ENCODE peak calls at places on chromosome 12, in seven cellular contexts. J is astrocyte, L is GM23338, Z is K562, O is fibroblast of lung, P is endothelial cell of umbilical vein, S is IMR-90. T is an unnamed sample.
A peak's percentile ranks its signal among the peaks of the same experiment; 100 is the strongest.

GRCh38 chr12:26143291-26143690 is 18.5 kb upstream of the BHLHE41 start:
- DNase-seq in L (no peak), O (no peak), J (no peak), P (no peak), S (no peak), Z (no peak), T (no peak)

GRCh38 chr12:53849113-53849512 is 89.5 kb upstream of the HOXC13 start:
- DNase-seq in P (no peak), Z (no peak), J (no peak), S (no peak), O (no peak), L (no peak), T (no peak)

GRCh38 chr12:67759829-67760228 is 111.3 kb downstream of the DYRK2 start:
- DNase-seq in S (no peak), J (no peak), L (no peak), O (no peak), P (no peak), Z (no peak), T (no peak)

GRCh38 chr12:31591308-31591901 is 469 bp upstream of the DENND5B start:
- DNase-seq in S (no peak), Z (peak; percentile 29), P (peak; percentile 58), O (peak; percentile 24), L (peak; percentile 32), J (no peak), T (peak; percentile 59)

GRCh38 chr12:107352347-107353081 is 259.2 kb upstream of the CRY1 start:
- DNase-seq in Z (no peak), L (no peak), S (no peak), O (no peak), J (no peak), P (peak; percentile 28), T (no peak)

GRCh38 chr12:89390802-89391673 is 38.7 kb upstream of the DUSP6 start:
- DNase-seq in O (peak; percentile 88), L (no peak), S (peak; percentile 90), Z (peak; percentile 78), P (peak; percentile 62), J (peak; percentile 85), T (no peak)

GRCh38 chr12:7907009-7907408 is 29.0 kb downstream of the SLC2A3 start:
- DNase-seq in O (peak; percentile 62), L (peak; percentile 85), S (peak; percentile 61), P (peak; percentile 75), J (peak; percentile 31), Z (peak; percentile 74), T (peak; percentile 14)

GRCh38 chr12:123164222-123164621 is 13.3 kb upstream of the PITPNM2 start:
- DNase-seq in O (no peak), P (no peak), J (no peak), L (no peak), S (no peak), Z (no peak), T (no peak)

GRCh38 chr12:91877022-91877421 is 268.6 kb downstream of the BTG1 start:
- DNase-seq in Z (no peak), S (peak; percentile 40), O (peak; percentile 16), P (peak; percentile 87), L (no peak), J (peak; percentile 18), T (peak; percentile 20)

GRCh38 chr12:57891639-57892228 is 45.2 kb upstream of the CTDSP2 start:
- DNase-seq in O (no peak), Z (no peak), L (no peak), J (no peak), S (no peak), P (no peak), T (no peak)

GRCh38 chr12:98725481-98726247 is 80.6 kb downstream of the APAF1 start:
- DNase-seq in J (peak; percentile 75), L (peak; percentile 75), Z (peak; percentile 54), P (peak; percentile 51), O (peak; percentile 83), S (peak; percentile 80), T (peak; percentile 56)

GRCh38 chr12:131213896-131214442 is 260.3 kb downstream of the ADGRD1 start:
- DNase-seq in O (no peak), J (no peak), P (no peak), Z (no peak), S (no peak), L (no peak), T (no peak)

GRCh38 chr12:2113501-2113912 is 60.7 kb downstream of the CACNA1C start:
- DNase-seq in P (no peak), O (no peak), Z (no peak), J (no peak), S (no peak), L (no peak), T (no peak)

GRCh38 chr12:94586589-94587259 is 63.6 kb downstream of the TMCC3 start:
- DNase-seq in J (peak; percentile 70), S (no peak), P (peak; percentile 95), Z (no peak), O (peak; percentile 76), L (no peak), T (no peak)

GRCh38 chr12:67892289-67892688 is 97.0 kb upstream of the IFNG-AS1 start:
- DNase-seq in Z (no peak), O (no peak), J (no peak), S (no peak), L (no peak), P (no peak), T (no peak)

GRCh38 chr12:106358410-106359241 is 1.1 kb downstream of the POLR3B start:
- DNase-seq in O (peak; percentile 80), J (peak; percentile 75), L (no peak), Z (peak; percentile 86), P (no peak), S (peak; percentile 82), T (peak; percentile 4)

GRCh38 chr12:52038447-52038846 is 12.8 kb upstream of the NR4A1 start:
- DNase-seq in O (no peak), P (peak; percentile 30), J (no peak), L (no peak), S (peak; percentile 48), Z (no peak), T (no peak)

GRCh38 chr12:386651-387050 is 2.5 kb downstream of the KDM5A start:
- DNase-seq in O (peak; percentile 73), P (peak; percentile 17), Z (no peak), S (peak; percentile 75), L (no peak), J (peak; percentile 63), T (no peak)

GRCh38 chr12:47686645-47687240 is 19.1 kb downstream of the RPAP3 start:
- DNase-seq in P (peak; percentile 54), Z (peak; percentile 33), J (peak; percentile 21), L (peak; percentile 49), O (peak; percentile 45), S (peak; percentile 67), T (peak; percentile 44)

GRCh38 chr12:2858334-2858733 is 1.5 kb upstream of the TEX52 start:
- DNase-seq in S (no peak), Z (no peak), J (no peak), O (no peak), P (no peak), L (no peak), T (no peak)

GRCh38 chr12:25830456-25830855 is 128.0 kb upstream of the RASSF8 start:
- DNase-seq in J (no peak), P (no peak), Z (no peak), S (no peak), O (peak; percentile 7), L (no peak), T (no peak)

GRCh38 chr12:5512585-5512970 is 80.7 kb downstream of the NTF3 start:
- DNase-seq in Z (no peak), L (no peak), P (no peak), S (no peak), O (no peak), J (no peak), T (no peak)

GRCh38 chr12:131332224-131332623 is 378.5 kb downstream of the ADGRD1 start:
- DNase-seq in J (no peak), P (no peak), Z (no peak), S (no peak), O (no peak), L (no peak), T (no peak)

GRCh38 chr12:98373019-98373554 is 142.3 kb upstream of the TMPO start:
- DNase-seq in P (peak; percentile 61), Z (peak; percentile 65), O (peak; percentile 41), L (peak; percentile 75), J (peak; percentile 25), S (peak; percentile 51), T (peak; percentile 73)

GRCh38 chr12:120651821-120652220 is 11.4 kb downstream of the CABP1 start:
- DNase-seq in O (no peak), P (no peak), S (peak; percentile 26), Z (no peak), J (no peak), L (peak; percentile 38), T (no peak)

GRCh38 chr12:31118831-31119530 is 45.3 kb downstream of the DDX11 start:
- DNase-seq in J (no peak), Z (peak; percentile 64), S (no peak), P (no peak), L (peak; percentile 92), O (no peak), T (peak; percentile 73)

GRCh38 chr12:76946451-76946850 is 67.6 kb upstream of the CSRP2 start:
- DNase-seq in Z (no peak), O (peak; percentile 41), J (peak; percentile 31), S (no peak), L (no peak), P (no peak), T (no peak)

GRCh38 chr12:22525426-22525825 is 18.9 kb downstream of the C2CD5 start:
- DNase-seq in J (peak; percentile 6), Z (no peak), O (peak; percentile 25), S (peak; percentile 50), L (no peak), P (peak; percentile 24), T (no peak)

GRCh38 chr12:2336409-2336829 is 283.6 kb downstream of the CACNA1C start:
- DNase-seq in O (peak; percentile 97), Z (peak; percentile 30), J (peak; percentile 96), L (no peak), P (peak; percentile 86), S (peak; percentile 97), T (no peak)

GRCh38 chr12:24561411-24561871 is 387.5 kb downstream of the BCAT1 start:
- DNase-seq in P (no peak), J (peak; percentile 53), Z (no peak), O (peak; percentile 71), S (peak; percentile 65), L (peak; percentile 76), T (no peak)
- H2AFZ ChIP-seq in P (peak overlapping the region; percentile 84), J (peak overlapping the region; percentile 92), Z (no peak overlapping the region), O (peak overlapping the region; percentile 67), S (peak overlapping the region; percentile 97), L (peak overlapping the region; percentile 92), T (no peak overlapping the region)

GRCh38 chr12:42485823-42486222 is 103.7 kb downstream of the PRICKLE1 start:
- DNase-seq in O (no peak), P (no peak), L (peak; percentile 85), J (no peak), S (no peak), Z (no peak), T (no peak)
- H3K4me2 ChIP-seq in O (no peak overlapping the region), P (peak overlapping the region; percentile 74), L (peak overlapping the region; percentile 84), J (no peak overlapping the region), S (no peak overlapping the region), Z (no peak overlapping the region), T (no peak overlapping the region)

DNA sequence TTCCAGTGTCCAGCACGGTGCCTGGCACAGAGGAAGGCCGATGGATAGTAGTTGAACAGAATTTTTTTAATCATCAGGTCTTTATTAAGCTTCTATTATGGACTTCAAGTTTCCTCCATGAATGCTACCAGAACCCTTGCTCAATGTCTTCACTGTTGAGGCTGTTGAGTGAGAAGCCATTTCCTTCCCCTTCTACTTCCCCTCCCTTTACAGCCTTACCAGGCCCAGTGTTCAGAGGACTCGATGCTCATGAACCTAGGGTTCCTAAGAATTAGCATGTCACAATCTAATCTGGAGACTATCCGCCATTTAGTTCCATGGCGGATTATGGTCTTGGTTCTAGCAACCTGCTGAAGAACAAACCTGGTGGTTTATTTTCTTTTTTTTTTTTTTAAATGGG is 17.7 kb downstream of the ETV6 start:
- DNase-seq in O (no peak), P (no peak), S (no peak), L (no peak), J (no peak), Z (no peak), T (no peak)
- H4K20me1 ChIP-seq in O (no peaks in the 10 kb centered on the region), P (peaks cover 5% of the 10 kb centered on the region), S (peaks cover 79% of the 10 kb centered on the region), L (no peaks in the 10 kb centered on the region), J (peaks cover 94% of the 10 kb centered on the region), Z (no peaks in the 10 kb centered on the region), T (no peaks in the 10 kb centered on the region)

GRCh38 chr12:50033317-50033679 is 8.0 kb upstream of the RACGAP1 start:
- DNase-seq in S (no peak), P (no peak), O (no peak), Z (no peak), J (no peak), L (peak; percentile 38), T (no peak)
- H2AFZ ChIP-seq in S (no peak overlapping the region), P (no peak overlapping the region), O (no peak overlapping the region), Z (peak overlapping the region; percentile 80), J (peak overlapping the region; percentile 89), L (peak overlapping the region; percentile 96), T (no peak overlapping the region)